ENCODE peak calls at places on chromosomes 12 and 14, in seven cellular contexts. One of them, this sample, is unnamed. For H3K4me1, the result is how much of the 10 kb centered on the place peaks cover.

GRCh38 chr12:8501720-8502119 is 11.6 kb upstream of the CLEC4D start:
- DNase-seq in astrocyte: no peak
- DNase-seq in psoas muscle: no peak
- DNase-seq in left lung: no peak
- DNase-seq in tibial artery: no peak
- DNase-seq in CD8-positive, alpha-beta T cell: no peak
- DNase-seq in lower lobe of right lung: no peak
- DNase-seq in this sample: no peak

GRCh38 chr12:46264057-46264456 is 4.8 kb downstream of the SLC38A1 start:
- DNase-seq in astrocyte: peak
- DNase-seq in psoas muscle: no peak
- DNase-seq in left lung: no peak
- DNase-seq in tibial artery: no peak
- DNase-seq in CD8-positive, alpha-beta T cell: no peak
- DNase-seq in lower lobe of right lung: no peak
- DNase-seq in this sample: no peak

GRCh38 chr12:27178723-27179398 is 65.2 kb upstream of the STK38L start:
- DNase-seq in astrocyte: peak
- DNase-seq in psoas muscle: no peak
- DNase-seq in left lung: no peak
- DNase-seq in tibial artery: no peak
- DNase-seq in CD8-positive, alpha-beta T cell: no peak
- DNase-seq in lower lobe of right lung: no peak
- DNase-seq in this sample: no peak

GRCh38 chr14:52076334-52076733 is 7.5 kb upstream of the NID2 start:
- DNase-seq in astrocyte: peak
- DNase-seq in psoas muscle: peak
- DNase-seq in left lung: no peak
- DNase-seq in tibial artery: peak
- DNase-seq in CD8-positive, alpha-beta T cell: no peak
- DNase-seq in lower lobe of right lung: no peak
- DNase-seq in this sample: peak

GRCh38 chr14:74438351-74438915 is 12.4 kb upstream of the SYNDIG1L start:
- DNase-seq in astrocyte: no peak
- DNase-seq in psoas muscle: no peak
- DNase-seq in left lung: no peak
- DNase-seq in tibial artery: no peak
- DNase-seq in CD8-positive, alpha-beta T cell: no peak
- DNase-seq in lower lobe of right lung: no peak
- DNase-seq in this sample: no peak

GRCh38 chr12:109734219-109735000 is 20.8 kb downstream of the FAM222A start:
- DNase-seq in astrocyte: no peak
- DNase-seq in psoas muscle: peak
- DNase-seq in left lung: peak
- DNase-seq in tibial artery: peak
- DNase-seq in CD8-positive, alpha-beta T cell: no peak
- DNase-seq in lower lobe of right lung: peak
- DNase-seq in this sample: peak

GRCh38 chr12:53427905-53428594 is 4.4 kb downstream of the AMHR2 start:
- DNase-seq in astrocyte: peak
- DNase-seq in psoas muscle: no peak
- DNase-seq in left lung: peak
- DNase-seq in tibial artery: no peak
- DNase-seq in CD8-positive, alpha-beta T cell: no peak
- DNase-seq in lower lobe of right lung: no peak
- DNase-seq in this sample: peak

GRCh38 chr12:67223225-67223624 is 45.9 kb upstream of the CAND1 start:
- DNase-seq in astrocyte: no peak
- DNase-seq in psoas muscle: no peak
- DNase-seq in left lung: no peak
- DNase-seq in tibial artery: no peak
- DNase-seq in CD8-positive, alpha-beta T cell: no peak
- DNase-seq in lower lobe of right lung: no peak
- DNase-seq in this sample: no peak

GRCh38 chr14:29645117-29645516 is 282.5 kb downstream of the PRKD1 start:
- DNase-seq in astrocyte: no peak
- DNase-seq in psoas muscle: no peak
- DNase-seq in left lung: no peak
- DNase-seq in tibial artery: no peak
- DNase-seq in CD8-positive, alpha-beta T cell: no peak
- DNase-seq in lower lobe of right lung: no peak
- DNase-seq in this sample: no peak
- H3K4me1 ChIP-seq in astrocyte: under half
- H3K4me1 ChIP-seq in psoas muscle: under half
- H3K4me1 ChIP-seq in left lung: under half
- H3K4me1 ChIP-seq in tibial artery: under half
- H3K4me1 ChIP-seq in CD8-positive, alpha-beta T cell: under half
- H3K4me1 ChIP-seq in lower lobe of right lung: under half
- H3K4me1 ChIP-seq in this sample: under half

GRCh38 chr12:116277393-116278258 is at the start of gene MED13L:
- DNase-seq in astrocyte: peak
- DNase-seq in psoas muscle: peak
- DNase-seq in left lung: peak
- DNase-seq in tibial artery: peak
- DNase-seq in CD8-positive, alpha-beta T cell: peak
- DNase-seq in lower lobe of right lung: peak
- DNase-seq in this sample: peak
- TF ChIP-seq CTCF in astrocyte: no peak
- TF ChIP-seq CTCF in psoas muscle: peak
- TF ChIP-seq CTCF in left lung: no peak
- TF ChIP-seq CTCF in tibial artery: peak
- TF ChIP-seq CTCF in CD8-positive, alpha-beta T cell: no peak
- TF ChIP-seq CTCF in lower lobe of right lung: no peak
- TF ChIP-seq CTCF in this sample: peak

GRCh38 chr14:68637106-68638021 is 155.5 kb downstream of the ZFP36L1 start:
- DNase-seq in astrocyte: peak
- DNase-seq in psoas muscle: peak
- DNase-seq in left lung: no peak
- DNase-seq in tibial artery: no peak
- DNase-seq in CD8-positive, alpha-beta T cell: no peak
- DNase-seq in lower lobe of right lung: no peak
- DNase-seq in this sample: no peak
- H3K4me1 ChIP-seq in astrocyte: under half
- H3K4me1 ChIP-seq in psoas muscle: under half
- H3K4me1 ChIP-seq in left lung: under half
- H3K4me1 ChIP-seq in tibial artery: under half
- H3K4me1 ChIP-seq in CD8-positive, alpha-beta T cell: under half
- H3K4me1 ChIP-seq in lower lobe of right lung: under half
- H3K4me1 ChIP-seq in this sample: under half

GRCh38 chr12:52152905-52153317 is 38.9 kb downstream of the KRT80 start:
- DNase-seq in astrocyte: no peak
- DNase-seq in psoas muscle: no peak
- DNase-seq in left lung: no peak
- DNase-seq in tibial artery: no peak
- DNase-seq in CD8-positive, alpha-beta T cell: no peak
- DNase-seq in lower lobe of right lung: no peak
- DNase-seq in this sample: peak

GRCh38 chr12:52149182-52149641 is 42.6 kb downstream of the KRT80 start:
- DNase-seq in astrocyte: no peak
- DNase-seq in psoas muscle: no peak
- DNase-seq in left lung: no peak
- DNase-seq in tibial artery: no peak
- DNase-seq in CD8-positive, alpha-beta T cell: no peak
- DNase-seq in lower lobe of right lung: no peak
- DNase-seq in this sample: no peak

GRCh38 chr12:52151153-52151858 is 40.5 kb downstream of the KRT80 start:
- DNase-seq in astrocyte: no peak
- DNase-seq in psoas muscle: no peak
- DNase-seq in left lung: no peak
- DNase-seq in tibial artery: no peak
- DNase-seq in CD8-positive, alpha-beta T cell: no peak
- DNase-seq in lower lobe of right lung: no peak
- DNase-seq in this sample: no peak

GRCh38 chr12:52149651-52150241 is 42.1 kb downstream of the KRT80 start:
- DNase-seq in astrocyte: no peak
- DNase-seq in psoas muscle: no peak
- DNase-seq in left lung: no peak
- DNase-seq in tibial artery: no peak
- DNase-seq in CD8-positive, alpha-beta T cell: no peak
- DNase-seq in lower lobe of right lung: no peak
- DNase-seq in this sample: no peak

DNA sequence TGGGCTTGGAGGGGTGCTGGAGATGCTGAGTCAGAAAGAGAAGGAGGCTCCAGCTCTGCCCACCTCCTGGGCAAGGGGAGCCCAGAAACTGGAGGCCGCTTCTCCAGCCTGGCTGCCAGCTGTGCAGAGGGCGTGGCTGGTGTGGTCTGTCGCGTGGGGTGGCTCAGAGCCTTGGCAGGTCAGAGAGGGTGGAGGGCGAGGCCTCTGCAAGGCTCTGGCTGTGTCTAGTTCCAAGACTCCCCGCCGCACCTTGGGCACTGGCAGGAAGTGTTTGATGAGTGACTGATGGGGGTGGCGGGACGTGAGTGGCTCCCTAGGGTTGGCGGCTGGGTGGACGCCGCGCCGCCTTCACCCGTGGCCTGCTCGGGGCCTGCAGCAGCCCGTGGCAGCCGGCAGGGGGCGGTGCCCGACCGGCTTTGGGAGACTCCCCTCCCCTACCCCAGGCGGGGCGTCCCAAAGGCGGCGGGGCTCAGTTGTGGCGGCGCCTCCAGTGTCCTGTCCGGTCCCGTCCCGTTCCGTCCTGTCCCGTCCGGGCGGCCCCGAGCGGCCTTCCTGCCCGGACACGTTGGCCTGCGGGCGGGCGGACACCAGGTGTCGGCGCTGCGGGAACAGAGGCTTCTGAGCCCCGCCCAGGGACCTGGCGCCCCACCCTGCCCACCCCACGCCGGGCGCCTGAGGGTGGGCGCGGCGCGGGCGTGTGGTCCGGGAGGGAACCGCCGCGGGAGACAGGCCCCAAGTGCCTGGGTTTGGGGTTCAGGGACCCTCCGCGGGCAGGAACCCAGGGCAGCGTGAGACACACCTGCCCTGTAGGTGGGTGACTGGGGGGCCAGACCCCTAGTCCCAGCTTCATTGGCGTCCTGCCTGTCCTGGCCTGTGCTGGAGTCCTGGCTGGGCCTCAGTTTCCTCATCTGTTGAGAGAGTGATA is 39.7 kb downstream of the KRT80 start:
- DNase-seq in astrocyte: no peak
- DNase-seq in psoas muscle: peak
- DNase-seq in left lung: peak
- DNase-seq in tibial artery: peak
- DNase-seq in CD8-positive, alpha-beta T cell: peak
- DNase-seq in lower lobe of right lung: peak
- DNase-seq in this sample: peak
- TF ChIP-seq CTCF in astrocyte: peak
- TF ChIP-seq CTCF in psoas muscle: peak
- TF ChIP-seq CTCF in left lung: peak
- TF ChIP-seq CTCF in tibial artery: peak
- TF ChIP-seq CTCF in CD8-positive, alpha-beta T cell: peak
- TF ChIP-seq CTCF in lower lobe of right lung: peak
- TF ChIP-seq CTCF in this sample: peak

GRCh38 chr12:57133013-57133569 is 4.8 kb downstream of the LRP1 start:
- DNase-seq in astrocyte: peak
- DNase-seq in psoas muscle: no peak
- DNase-seq in left lung: no peak
- DNase-seq in tibial artery: no peak
- DNase-seq in CD8-positive, alpha-beta T cell: no peak
- DNase-seq in lower lobe of right lung: no peak
- DNase-seq in this sample: no peak

GRCh38 chr12:57131896-57132744 is 3.8 kb downstream of the LRP1 start:
- DNase-seq in astrocyte: no peak
- DNase-seq in psoas muscle: no peak
- DNase-seq in left lung: no peak
- DNase-seq in tibial artery: peak
- DNase-seq in CD8-positive, alpha-beta T cell: no peak
- DNase-seq in lower lobe of right lung: no peak
- DNase-seq in this sample: no peak

GRCh38 chr12:57134949-57135348 is 6.7 kb downstream of the LRP1 start:
- DNase-seq in astrocyte: no peak
- DNase-seq in psoas muscle: no peak
- DNase-seq in left lung: no peak
- DNase-seq in tibial artery: peak
- DNase-seq in CD8-positive, alpha-beta T cell: no peak
- DNase-seq in lower lobe of right lung: no peak
- DNase-seq in this sample: no peak

GRCh38 chr12:57135487-57135886 is 7.2 kb downstream of the LRP1 start:
- DNase-seq in astrocyte: no peak
- DNase-seq in psoas muscle: peak
- DNase-seq in left lung: no peak
- DNase-seq in tibial artery: no peak
- DNase-seq in CD8-positive, alpha-beta T cell: no peak
- DNase-seq in lower lobe of right lung: no peak
- DNase-seq in this sample: no peak

DNA sequence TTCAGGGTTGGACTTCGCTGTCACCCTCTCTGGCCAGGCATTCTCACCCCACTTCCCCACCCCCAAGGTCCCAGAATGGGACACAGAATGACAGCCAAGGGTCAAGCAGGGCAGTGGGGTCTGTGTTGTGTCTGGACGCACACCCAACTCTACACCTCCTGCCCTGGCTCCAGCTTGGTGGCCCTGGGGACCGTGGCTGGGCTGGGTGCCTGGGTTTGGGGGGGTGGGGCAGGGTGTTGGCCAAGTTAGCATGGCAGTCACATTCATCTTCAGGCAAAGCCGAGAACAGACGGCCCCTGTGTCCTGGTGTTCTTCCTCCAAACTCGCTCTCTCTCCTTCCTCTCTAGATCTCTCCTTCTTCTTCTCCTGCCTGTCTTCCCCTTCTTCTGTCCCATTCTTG is 5.6 kb downstream of the LRP1 start:
- DNase-seq in astrocyte: no peak
- DNase-seq in psoas muscle: peak
- DNase-seq in left lung: no peak
- DNase-seq in tibial artery: no peak
- DNase-seq in CD8-positive, alpha-beta T cell: no peak
- DNase-seq in lower lobe of right lung: no peak
- DNase-seq in this sample: no peak
- H3K4me1 ChIP-seq in astrocyte: half or more
- H3K4me1 ChIP-seq in psoas muscle: under half
- H3K4me1 ChIP-seq in left lung: under half
- H3K4me1 ChIP-seq in tibial artery: half or more
- H3K4me1 ChIP-seq in CD8-positive, alpha-beta T cell: under half
- H3K4me1 ChIP-seq in lower lobe of right lung: half or more
- H3K4me1 ChIP-seq in this sample: under half

GRCh38 chr14:103105580-103106168 is 11.1 kb downstream of the EXOC3L4 start:
- DNase-seq in astrocyte: no peak
- DNase-seq in psoas muscle: no peak
- DNase-seq in left lung: no peak
- DNase-seq in tibial artery: no peak
- DNase-seq in CD8-positive, alpha-beta T cell: no peak
- DNase-seq in lower lobe of right lung: no peak
- DNase-seq in this sample: no peak
- TF ChIP-seq CTCF in astrocyte: no peak
- TF ChIP-seq CTCF in psoas muscle: no peak
- TF ChIP-seq CTCF in left lung: no peak
- TF ChIP-seq CTCF in tibial artery: no peak
- TF ChIP-seq CTCF in CD8-positive, alpha-beta T cell: no peak
- TF ChIP-seq CTCF in lower lobe of right lung: no peak
- TF ChIP-seq CTCF in this sample: no peak

This sample was measured in kidney.